ENCODE peak calls at places on chromosome 21, in four cellular contexts. A is upper lobe of left lung, L is left colon, O is HCT116. S is an unnamed sample.

GRCh38 chr21:32412998-32413504 is 545 bp downstream of the EVA1C start:
- ATAC-seq in A (peak), L (peak), O (peak), S (peak)

GRCh38 chr21:32364387-32364786 is 28.4 kb downstream of the URB1 start:
- ATAC-seq in A (peak), L (peak), O (no peak), S (no peak)

GRCh38 chr21:16633851-16634521 is 878.9 kb upstream of the CXADR start:
- ATAC-seq in A (no peak), L (no peak), O (no peak), S (no peak)

GRCh38 chr21:43961382-43961909 is 50.7 kb upstream of the TRAPPC10 start:
- ATAC-seq in A (no peak), L (no peak), O (no peak), S (no peak)

GRCh38 chr21:34342476-34342875 is 21.3 kb upstream of the KCNE2 start:
- ATAC-seq in A (no peak), L (no peak), O (no peak), S (no peak)

GRCh38 chr21:38267991-38268858 is 11.4 kb downstream of the KCNJ15 start:
- ATAC-seq in A (no peak), L (peak), O (no peak), S (no peak)

GRCh38 chr21:45175326-45176085 is 101.1 kb downstream of the ADARB1 start:
- ATAC-seq in A (no peak), L (no peak), O (no peak), S (no peak)

GRCh38 chr21:36481639-36482038 is 1.7 kb upstream of the CLDN14 start:
- ATAC-seq in A (no peak), L (no peak), O (no peak), S (no peak)

GRCh38 chr21:46385846-46386725 is 62.1 kb downstream of the PCNT start:
- ATAC-seq in A (peak), L (no peak), O (no peak), S (no peak)

GRCh38 chr21:46028547-46029200 is 47.1 kb downstream of the COL6A1 start:
- ATAC-seq in A (peak), L (no peak), O (no peak), S (no peak)

GRCh38 chr21:26925122-26925521 is 41.8 kb downstream of the ADAMTS5 start:
- ATAC-seq in A (no peak), L (no peak), O (no peak), S (no peak)

GRCh38 chr21:30590297-30590696 is at the start of gene KRTAP22-2:
- ATAC-seq in A (no peak), L (no peak), O (no peak), S (no peak)

GRCh38 chr21:29303301-29303700 is 4.6 kb downstream of the BACH1 start:
- ATAC-seq in A (no peak), L (no peak), O (no peak), S (no peak)

GRCh38 chr21:45294509-45295291 is 7.0 kb upstream of the POFUT2 start:
- ATAC-seq in A (peak), L (peak), O (no peak), S (no peak)

GRCh38 chr21:44845418-44846200 is 27.7 kb upstream of the SUMO3 start:
- ATAC-seq in A (peak), L (peak), O (peak), S (peak)

GRCh38 chr21:40053007-40053406 is 185.8 kb downstream of the PCP4 start:
- ATAC-seq in A (peak), L (peak), O (no peak), S (no peak)

GRCh38 chr21:25485914-25486313 is 121.4 kb downstream of the MRPL39 start:
- ATAC-seq in A (no peak), L (no peak), O (no peak), S (no peak)

GRCh38 chr21:41012425-41012824 is 155.5 kb upstream of the BACE2 start:
- ATAC-seq in A (no peak), L (no peak), O (no peak), S (no peak)

GRCh38 chr21:24224411-24224810 is 1382.9 kb downstream of the MRPL39 start:
- ATAC-seq in A (no peak), L (no peak), O (no peak), S (no peak)

GRCh38 chr21:35102488-35103407 is 53.6 kb upstream of the RUNX1 start:
- ATAC-seq in A (peak), L (no peak), O (no peak), S (peak)

GRCh38 chr21:32411366-32412161 is 942 bp upstream of the EVA1C start:
- ATAC-seq in A (peak), L (peak), O (peak), S (peak)

GRCh38 chr21:16742116-16742515 is 770.7 kb upstream of the CXADR start:
- ATAC-seq in A (no peak), L (no peak), O (no peak), S (no peak)

GRCh38 chr21:38082936-38083335 is 166.7 kb upstream of the KCNJ6 start:
- ATAC-seq in A (no peak), L (no peak), O (no peak), S (no peak)

GRCh38 chr21:32353002-32353711 is 39.7 kb downstream of the URB1 start:
- ATAC-seq in A (no peak), L (no peak), O (no peak), S (no peak)

GRCh38 chr21:29775462-29775861 is 164.3 kb downstream of the GRIK1 start:
- ATAC-seq in A (no peak), L (no peak), O (no peak), S (no peak)

GRCh38 chr21:22062472-22063139 is 1064.4 kb downstream of the NCAM2 start:
- ATAC-seq in A (no peak), L (peak), O (no peak), S (no peak)

GRCh38 chr21:41360072-41360821 is 1.6 kb upstream of the MX2 start:
- ATAC-seq in A (no peak), L (peak), O (peak), S (no peak)

S was measured in stimulated activated memory B cell treated with anti-CD40 and anti-IgM and Interleukin-4, amounts not matched to agents 10 μg/mL and 1 μg/mL and 100 μg/mL, for 72 hours.